ENCODE peak calls at places on chromosomes 7 and 10, in six cellular contexts. One of them, this sample, is unnamed.
A peak's percentile ranks its signal among the peaks of the same experiment; 100 is the strongest.

GRCh38 chr10:13099666-13100348 is at the start of gene OPTN:
- DNase-seq in BJ: no peak
- DNase-seq in fibroblast of mammary gland: peak; percentile 76
- DNase-seq in tibial artery: peak; percentile 92
- DNase-seq in right lobe of liver: peak; percentile 81
- DNase-seq in heart left ventricle: peak; percentile 81
- DNase-seq in this sample: peak; percentile 77

GRCh38 chr7:102215706-102216105 is 71.0 kb upstream of the SH2B2 start:
- DNase-seq in BJ: no peak
- DNase-seq in fibroblast of mammary gland: no peak
- DNase-seq in tibial artery: no peak
- DNase-seq in right lobe of liver: no peak
- DNase-seq in heart left ventricle: no peak
- DNase-seq in this sample: no peak

GRCh38 chr7:73606801-73607691 is 17.3 kb downstream of the MLXIPL start:
- DNase-seq in BJ: no peak
- DNase-seq in fibroblast of mammary gland: peak; percentile 21
- DNase-seq in tibial artery: no peak
- DNase-seq in right lobe of liver: no peak
- DNase-seq in heart left ventricle: peak; percentile 49
- DNase-seq in this sample: no peak

GRCh38 chr10:57336339-57336738 is 931.4 kb downstream of the IPMK start:
- DNase-seq in BJ: no peak
- DNase-seq in fibroblast of mammary gland: no peak
- DNase-seq in tibial artery: no peak
- DNase-seq in right lobe of liver: no peak
- DNase-seq in heart left ventricle: no peak
- DNase-seq in this sample: no peak

GRCh38 chr7:111018960-111019835 is 71.7 kb upstream of the LRRN3 start:
- DNase-seq in BJ: no peak
- DNase-seq in fibroblast of mammary gland: no peak
- DNase-seq in tibial artery: no peak
- DNase-seq in right lobe of liver: no peak
- DNase-seq in heart left ventricle: no peak
- DNase-seq in this sample: no peak

GRCh38 chr10:30430544-30431298 is 3.3 kb upstream of the MAP3K8 start:
- DNase-seq in BJ: no peak
- DNase-seq in fibroblast of mammary gland: no peak
- DNase-seq in tibial artery: no peak
- DNase-seq in right lobe of liver: no peak
- DNase-seq in heart left ventricle: no peak
- DNase-seq in this sample: no peak

GRCh38 chr10:65235846-65236245 is 1690.0 kb upstream of the LRRTM3 start:
- DNase-seq in BJ: no peak
- DNase-seq in fibroblast of mammary gland: no peak
- DNase-seq in tibial artery: no peak
- DNase-seq in right lobe of liver: no peak
- DNase-seq in heart left ventricle: no peak
- DNase-seq in this sample: no peak

GRCh38 chr7:113891031-113891350 is 27.8 kb downstream of the PPP1R3A start:
- DNase-seq in BJ: no peak
- DNase-seq in fibroblast of mammary gland: no peak
- DNase-seq in tibial artery: no peak
- DNase-seq in right lobe of liver: no peak
- DNase-seq in heart left ventricle: no peak
- DNase-seq in this sample: no peak

GRCh38 chr10:127168251-127168650 is 28.1 kb downstream of the INSYN2A start:
- DNase-seq in BJ: no peak
- DNase-seq in fibroblast of mammary gland: no peak
- DNase-seq in tibial artery: no peak
- DNase-seq in right lobe of liver: no peak
- DNase-seq in heart left ventricle: no peak
- DNase-seq in this sample: no peak

GRCh38 chr7:3028071-3028766 is 15.4 kb downstream of the CARD11 start:
- DNase-seq in BJ: no peak
- DNase-seq in fibroblast of mammary gland: peak; percentile 69
- DNase-seq in tibial artery: peak; percentile 82
- DNase-seq in right lobe of liver: no peak
- DNase-seq in heart left ventricle: no peak
- DNase-seq in this sample: peak; percentile 58

GRCh38 chr7:24504040-24504439 is 69.2 kb upstream of the PALS2 start:
- DNase-seq in BJ: no peak
- DNase-seq in fibroblast of mammary gland: no peak
- DNase-seq in tibial artery: no peak
- DNase-seq in right lobe of liver: no peak
- DNase-seq in heart left ventricle: no peak
- DNase-seq in this sample: no peak

GRCh38 chr7:32074787-32075570 is 4.8 kb upstream of the PDE1C start:
- DNase-seq in BJ: no peak
- DNase-seq in fibroblast of mammary gland: no peak
- DNase-seq in tibial artery: no peak
- DNase-seq in right lobe of liver: no peak
- DNase-seq in heart left ventricle: no peak
- DNase-seq in this sample: no peak

GRCh38 chr7:148303295-148304013 is 287.1 kb upstream of the C7orf33 start:
- DNase-seq in BJ: no peak
- DNase-seq in fibroblast of mammary gland: peak; percentile 93
- DNase-seq in tibial artery: peak; percentile 77
- DNase-seq in right lobe of liver: no peak
- DNase-seq in heart left ventricle: peak; percentile 80
- DNase-seq in this sample: peak; percentile 78

GRCh38 chr7:19143930-19144574 is 1.2 kb downstream of the FERD3L start:
- DNase-seq in BJ: no peak
- DNase-seq in fibroblast of mammary gland: no peak
- DNase-seq in tibial artery: no peak
- DNase-seq in right lobe of liver: no peak
- DNase-seq in heart left ventricle: no peak
- DNase-seq in this sample: no peak

GRCh38 chr10:69446650-69447151 is 4.6 kb upstream of the TSPAN15 start:
- DNase-seq in BJ: peak; percentile 50
- DNase-seq in fibroblast of mammary gland: peak; percentile 80
- DNase-seq in tibial artery: no peak
- DNase-seq in right lobe of liver: no peak
- DNase-seq in heart left ventricle: no peak
- DNase-seq in this sample: no peak

This sample was measured in right atrium auricular region.